ENCODE peak calls at places on chromosomes 13 and 19, in seven cellular contexts. C is AG08395; D is pulmonary artery endothelial cell; N is kidney tubule cell; P is HTR-8/SVneo; L is Peyer's patch; G is stimulated activated CD4-positive, alpha-beta T cell treated with anti-CD3 and anti-CD28 coated beads, Interleukin-4, amount 100 ng/mL, for 48 hours. Z is an unnamed sample.

GRCh38 chr19:8463343-8463742 is 18.6 kb downstream of the HNRNPM start:
- DNase-seq in C (no peak), D (no peak), N (no peak), P (no peak), L (no peak), G (no peak), Z (no peak)

GRCh38 chr19:56321981-56322558 is 7.4 kb upstream of the ZSCAN5A start:
- DNase-seq in C (no peak), D (no peak), N (no peak), P (no peak), L (no peak), G (no peak), Z (no peak)

GRCh38 chr19:39007096-39007495 is 25.3 kb downstream of the FBXO27 start:
- DNase-seq in C (no peak), D (no peak), N (no peak), P (no peak), L (no peak), G (no peak), Z (no peak)

GRCh38 chr19:50772408-50773311 is 2.4 kb downstream of the GPR32 start:
- DNase-seq in C (no peak), D (no peak), N (no peak), P (no peak), L (no peak), G (no peak), Z (no peak)

GRCh38 chr13:22091222-22091970 is 420.5 kb downstream of the FGF9 start:
- DNase-seq in C (peak; percentile 57), D (no peak), N (no peak), P (no peak), L (no peak), G (no peak), Z (no peak)

GRCh38 chr13:45178349-45179142 is 22.3 kb downstream of the KCTD4 start:
- DNase-seq in C (peak; percentile 10), D (no peak), N (peak; percentile 84), P (no peak), L (no peak), G (no peak), Z (no peak)

GRCh38 chr19:35357867-35358573 is at the start of gene FFAR3:
- DNase-seq in C (peak; percentile 50), D (no peak), N (no peak), P (no peak), L (no peak), G (no peak), Z (no peak)

GRCh38 chr19:46970815-46971214 is 48.8 kb upstream of the NPAS1 start:
- DNase-seq in C (peak; percentile 94), D (no peak), N (peak; percentile 87), P (peak; percentile 75), L (no peak), G (no peak), Z (no peak)

GRCh38 chr13:39036212-39036611 is 1.7 kb downstream of the PROSER1 start:
- DNase-seq in C (no peak), D (no peak), N (peak; percentile 41), P (no peak), L (no peak), G (no peak), Z (no peak)

GRCh38 chr13:110593430-110594130 is 21.8 kb upstream of the NAXD start:
- DNase-seq in C (peak; percentile 71), D (no peak), N (peak; percentile 69), P (peak; percentile 48), L (peak; percentile 54), G (no peak), Z (no peak)